ENCODE peak calls at places on chromosomes 5 and 9, in four cellular contexts. One of them, this sample, is unnamed.

GRCh38 chr5:172862165-172862801 is 28.2 kb downstream of the ERGIC1 start:
- DNase-seq in vagina: no peak
- DNase-seq in A673: no peak
- DNase-seq in fibroblast of lung: no peak
- DNase-seq in this sample: no peak

GRCh38 chr9:126327016-126327749 is 554 bp downstream of the MVB12B start:
- DNase-seq in vagina: no peak
- DNase-seq in A673: peak
- DNase-seq in fibroblast of lung: no peak
- DNase-seq in this sample: peak

GRCh38 chr5:78747703-78748359 is 99.3 kb upstream of the LHFPL2 start:
- DNase-seq in vagina: no peak
- DNase-seq in A673: no peak
- DNase-seq in fibroblast of lung: peak
- DNase-seq in this sample: peak

GRCh38 chr9:99588299-99588698 is 233.4 kb upstream of the NR4A3 start:
- DNase-seq in vagina: no peak
- DNase-seq in A673: no peak
- DNase-seq in fibroblast of lung: no peak
- DNase-seq in this sample: no peak

GRCh38 chr5:158435161-158435616 is 576.2 kb upstream of the CLINT1 start:
- DNase-seq in vagina: no peak
- DNase-seq in A673: no peak
- DNase-seq in fibroblast of lung: no peak
- DNase-seq in this sample: no peak

GRCh38 chr5:96110289-96110688 is 148.6 kb upstream of the ELL2 start:
- DNase-seq in vagina: no peak
- DNase-seq in A673: no peak
- DNase-seq in fibroblast of lung: no peak
- DNase-seq in this sample: no peak

GRCh38 chr5:135814254-135814653 is 20.2 kb upstream of the SLC25A48 start:
- DNase-seq in vagina: no peak
- DNase-seq in A673: no peak
- DNase-seq in fibroblast of lung: no peak
- DNase-seq in this sample: no peak

GRCh38 chr5:122137702-122138101 is 8.4 kb downstream of the ZNF474 start:
- DNase-seq in vagina: no peak
- DNase-seq in A673: no peak
- DNase-seq in fibroblast of lung: no peak
- DNase-seq in this sample: no peak

GRCh38 chr5:10849278-10849677 is 88.2 kb upstream of the DAP start:
- DNase-seq in vagina: no peak
- DNase-seq in A673: no peak
- DNase-seq in fibroblast of lung: no peak
- DNase-seq in this sample: no peak

GRCh38 chr9:35756743-35757526 is 2.9 kb upstream of the MSMP start:
- DNase-seq in vagina: no peak
- DNase-seq in A673: peak
- DNase-seq in fibroblast of lung: no peak
- DNase-seq in this sample: no peak

GRCh38 chr5:124746252-124746915 is at the start of gene ZNF608:
- DNase-seq in vagina: no peak
- DNase-seq in A673: peak
- DNase-seq in fibroblast of lung: peak
- DNase-seq in this sample: peak

GRCh38 chr9:107540167-107540566 is 50.6 kb upstream of the KLF4 start:
- DNase-seq in vagina: no peak
- DNase-seq in A673: no peak
- DNase-seq in fibroblast of lung: peak
- DNase-seq in this sample: peak

GRCh38 chr5:87722286-87722685 is 309.6 kb upstream of the CCNH start:
- DNase-seq in vagina: no peak
- DNase-seq in A673: peak
- DNase-seq in fibroblast of lung: no peak
- DNase-seq in this sample: no peak

GRCh38 chr9:108811944-108812343 is 43.8 kb downstream of the ACTL7B start:
- DNase-seq in vagina: no peak
- DNase-seq in A673: no peak
- DNase-seq in fibroblast of lung: no peak
- DNase-seq in this sample: no peak

GRCh38 chr5:37626266-37626665 is 213.6 kb downstream of the GDNF start:
- DNase-seq in vagina: no peak
- DNase-seq in A673: no peak
- DNase-seq in fibroblast of lung: no peak
- DNase-seq in this sample: no peak

GRCh38 chr9:89686134-89686533 is 81.3 kb downstream of the GADD45G start:
- DNase-seq in vagina: no peak
- DNase-seq in A673: no peak
- DNase-seq in fibroblast of lung: no peak
- DNase-seq in this sample: no peak

GRCh38 chr9:88949961-88950340 is 41.3 kb upstream of the S1PR3 start:
- DNase-seq in vagina: peak
- DNase-seq in A673: peak
- DNase-seq in fibroblast of lung: no peak
- DNase-seq in this sample: no peak

GRCh38 chr5:37071901-37072581 is 177.1 kb downstream of the CPLANE1 start:
- DNase-seq in vagina: no peak
- DNase-seq in A673: peak
- DNase-seq in fibroblast of lung: peak
- DNase-seq in this sample: peak

GRCh38 chr5:167688331-167688730 is 603.1 kb upstream of the WWC1 start:
- DNase-seq in vagina: no peak
- DNase-seq in A673: no peak
- DNase-seq in fibroblast of lung: peak
- DNase-seq in this sample: peak

GRCh38 chr9:109035684-109036423 is 22.6 kb upstream of the CTNNAL1 start:
- DNase-seq in vagina: no peak
- DNase-seq in A673: peak
- DNase-seq in fibroblast of lung: peak
- DNase-seq in this sample: peak

GRCh38 chr9:20990867-20991266 is 40.6 kb downstream of the HACD4 start:
- DNase-seq in vagina: no peak
- DNase-seq in A673: no peak
- DNase-seq in fibroblast of lung: no peak
- DNase-seq in this sample: no peak

GRCh38 chr9:75788006-75788634 is 102.4 kb upstream of the PCSK5 start:
- DNase-seq in vagina: no peak
- DNase-seq in A673: no peak
- DNase-seq in fibroblast of lung: no peak
- DNase-seq in this sample: peak

GRCh38 chr5:37850128-37850865 is 10.5 kb upstream of the GDNF start:
- DNase-seq in vagina: no peak
- DNase-seq in A673: no peak
- DNase-seq in fibroblast of lung: peak
- DNase-seq in this sample: no peak

GRCh38 chr5:170781946-170782345 is 1.6 kb upstream of the GABRP start:
- DNase-seq in vagina: no peak
- DNase-seq in A673: no peak
- DNase-seq in fibroblast of lung: no peak
- DNase-seq in this sample: no peak

GRCh38 chr9:94480205-94480604 is 74.7 kb upstream of the PCAT7 start:
- DNase-seq in vagina: no peak
- DNase-seq in A673: no peak
- DNase-seq in fibroblast of lung: no peak
- DNase-seq in this sample: no peak

GRCh38 chr5:170509323-170509660 is 5.5 kb downstream of the KCNIP1 start:
- DNase-seq in vagina: no peak
- DNase-seq in A673: no peak
- DNase-seq in fibroblast of lung: no peak
- DNase-seq in this sample: no peak

GRCh38 chr5:96807099-96807654 is 568 bp downstream of the ERAP1 start:
- DNase-seq in vagina: no peak
- DNase-seq in A673: peak
- DNase-seq in fibroblast of lung: peak
- DNase-seq in this sample: peak

GRCh38 chr5:166347051-166347450 is 1944.4 kb upstream of the WWC1 start:
- DNase-seq in vagina: no peak
- DNase-seq in A673: no peak
- DNase-seq in fibroblast of lung: no peak
- DNase-seq in this sample: no peak

GRCh38 chr5:126358525-126358924 is 64.7 kb upstream of the GRAMD2B start:
- DNase-seq in vagina: no peak
- DNase-seq in A673: no peak
- DNase-seq in fibroblast of lung: no peak
- DNase-seq in this sample: no peak

GRCh38 chr5:31194458-31194808 is 947 bp downstream of the CDH6 start:
- DNase-seq in vagina: no peak
- DNase-seq in A673: peak
- DNase-seq in fibroblast of lung: peak
- DNase-seq in this sample: peak

GRCh38 chr5:31194892-31195291 is 1.4 kb downstream of the CDH6 start:
- DNase-seq in vagina: no peak
- DNase-seq in A673: no peak
- DNase-seq in fibroblast of lung: no peak
- DNase-seq in this sample: no peak

GRCh38 chr5:31192442-31192841 is 1.0 kb upstream of the CDH6 start:
- DNase-seq in vagina: no peak
- DNase-seq in A673: no peak
- DNase-seq in fibroblast of lung: no peak
- DNase-seq in this sample: no peak

GRCh38 chr5:31193026-31193425 is 460 bp upstream of the CDH6 start:
- DNase-seq in vagina: no peak
- DNase-seq in A673: no peak
- DNase-seq in fibroblast of lung: no peak
- DNase-seq in this sample: no peak

GRCh38 chr5:31193591-31194457 is at the start of gene CDH6:
- DNase-seq in vagina: no peak
- DNase-seq in A673: peak
- DNase-seq in fibroblast of lung: peak
- DNase-seq in this sample: peak
- H3K4me3 ChIP-seq in vagina: peak
- H3K4me3 ChIP-seq in A673: peak
- H3K4me3 ChIP-seq in fibroblast of lung: peak
- H3K4me3 ChIP-seq in this sample: peak

DNA sequence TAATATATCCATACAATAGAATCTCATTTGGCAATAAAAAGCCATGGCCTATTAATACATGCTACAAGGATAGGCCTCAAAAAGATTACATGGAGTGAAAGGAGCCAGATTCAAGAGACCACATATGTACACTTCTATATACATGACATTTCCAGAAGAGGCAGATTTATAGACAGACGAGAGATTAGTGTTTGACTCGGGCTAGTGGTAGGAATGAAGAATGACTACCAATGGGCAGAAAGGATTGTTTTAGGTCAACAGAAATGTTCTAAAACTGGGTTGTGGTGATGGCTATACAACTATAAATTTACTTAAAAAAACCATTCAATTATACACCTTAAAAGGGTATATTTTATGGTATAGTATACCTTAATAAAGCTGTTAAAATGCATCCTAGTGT is 41.9 kb downstream of the SETX start:
- DNase-seq in vagina: no peak
- DNase-seq in A673: no peak
- DNase-seq in fibroblast of lung: no peak
- DNase-seq in this sample: no peak
- TF ChIP-seq CTCF in vagina: no peak
- TF ChIP-seq CTCF in A673: peak
- TF ChIP-seq CTCF in fibroblast of lung: peak
- TF ChIP-seq CTCF in this sample: peak

GRCh38 chr5:39209924-39210323 is 9.4 kb downstream of the FYB1 start:
- DNase-seq in vagina: no peak
- DNase-seq in A673: no peak
- DNase-seq in fibroblast of lung: no peak
- DNase-seq in this sample: no peak
- H3K4me3 ChIP-seq in vagina: no peak
- H3K4me3 ChIP-seq in A673: no peak
- H3K4me3 ChIP-seq in fibroblast of lung: no peak
- H3K4me3 ChIP-seq in this sample: no peak

GRCh38 chr5:148734518-148734917 is 80.2 kb upstream of the HTR4 start:
- DNase-seq in vagina: no peak
- DNase-seq in A673: no peak
- DNase-seq in fibroblast of lung: no peak
- DNase-seq in this sample: no peak
- TF ChIP-seq CTCF in vagina: no peak
- TF ChIP-seq CTCF in A673: no peak
- TF ChIP-seq CTCF in fibroblast of lung: no peak
- TF ChIP-seq CTCF in this sample: no peak

GRCh38 chr5:181235689-181236366 is 7.9 kb downstream of the RACK1 start:
- DNase-seq in vagina: no peak
- DNase-seq in A673: no peak
- DNase-seq in fibroblast of lung: no peak
- DNase-seq in this sample: no peak
- H3K4me3 ChIP-seq in vagina: no peak
- H3K4me3 ChIP-seq in A673: no peak
- H3K4me3 ChIP-seq in fibroblast of lung: no peak
- H3K4me3 ChIP-seq in this sample: no peak

GRCh38 chr5:157351386-157352089 is 85.6 kb downstream of the CYFIP2 start:
- DNase-seq in vagina: no peak
- DNase-seq in A673: no peak
- DNase-seq in fibroblast of lung: no peak
- DNase-seq in this sample: no peak

GRCh38 chr5:157347301-157348048 is 81.6 kb downstream of the CYFIP2 start:
- DNase-seq in vagina: no peak
- DNase-seq in A673: no peak
- DNase-seq in fibroblast of lung: no peak
- DNase-seq in this sample: no peak

GRCh38 chr5:157348049-157348400 is 82.1 kb downstream of the CYFIP2 start:
- DNase-seq in vagina: no peak
- DNase-seq in A673: no peak
- DNase-seq in fibroblast of lung: no peak
- DNase-seq in this sample: no peak

GRCh38 chr5:157352756-157353340 is 86.9 kb downstream of the CYFIP2 start:
- DNase-seq in vagina: no peak
- DNase-seq in A673: no peak
- DNase-seq in fibroblast of lung: no peak
- DNase-seq in this sample: no peak

DNA sequence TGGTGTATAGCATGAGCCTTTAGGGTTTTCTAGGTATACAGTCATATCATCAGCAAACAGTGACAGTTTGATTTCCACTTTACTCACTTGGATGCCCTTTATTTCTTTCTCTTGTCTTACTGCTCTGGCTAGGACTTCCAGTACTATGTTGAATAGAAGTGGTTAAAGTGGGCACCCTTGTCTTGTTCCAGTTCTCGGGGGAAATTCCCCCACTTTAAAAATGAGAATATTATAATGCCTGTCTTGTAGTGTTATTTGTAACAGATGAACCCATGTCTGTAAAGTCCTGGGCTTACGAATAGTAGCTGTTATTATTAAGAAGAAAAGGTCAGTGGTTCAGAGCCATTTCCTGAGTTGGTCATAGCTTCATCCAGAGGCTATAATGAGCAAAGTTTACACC is 85.0 kb downstream of the CYFIP2 start:
- DNase-seq in vagina: no peak
- DNase-seq in A673: no peak
- DNase-seq in fibroblast of lung: no peak
- DNase-seq in this sample: peak
- TF ChIP-seq CTCF in vagina: no peak
- TF ChIP-seq CTCF in A673: no peak
- TF ChIP-seq CTCF in fibroblast of lung: no peak
- TF ChIP-seq CTCF in this sample: no peak

GRCh38 chr9:110808599-110808980 is 140.0 kb downstream of the MUSK start:
- DNase-seq in vagina: no peak
- DNase-seq in A673: no peak
- DNase-seq in fibroblast of lung: no peak
- DNase-seq in this sample: no peak
- H3K4me3 ChIP-seq in vagina: no peak
- H3K4me3 ChIP-seq in A673: no peak
- H3K4me3 ChIP-seq in fibroblast of lung: no peak
- H3K4me3 ChIP-seq in this sample: no peak